ENCODE peak calls at places on chromosome 19, in seven cellular contexts. A is SJCRH30, Y is thoracic aorta, F is ovary, H is pancreas, O is trophoblast cell, R is A549. P is an unnamed sample.
A peak's percentile ranks its signal among the peaks of the same experiment; 100 is the strongest.

GRCh38 chr19:47179643-47180310 is 49.1 kb downstream of the SAE1 start:
- DNase-seq in A (no peak), Y (no peak), F (no peak), H (no peak), O (no peak), R (no peak), P (no peak)

GRCh38 chr19:54928299-54928698 is 19.0 kb downstream of the NLRP7 start:
- DNase-seq in A (peak; percentile 9), Y (no peak), F (no peak), H (no peak), O (no peak), R (no peak), P (no peak)

GRCh38 chr19:58558066-58558622 is at the start of gene UBE2M:
- DNase-seq in A (peak; percentile 48), Y (no peak), F (peak; percentile 83), H (peak; percentile 69), O (peak; percentile 59), R (no peak), P (peak; percentile 63)

GRCh38 chr19:55441319-55441691 is 1.8 kb downstream of the SHISA7 start:
- DNase-seq in A (no peak), Y (no peak), F (no peak), H (no peak), O (no peak), R (no peak), P (peak; percentile 53)

GRCh38 chr19:52351512-52351911 is 15.5 kb downstream of the ZNF610 start:
- DNase-seq in A (peak; percentile 14), Y (no peak), F (no peak), H (no peak), O (no peak), R (no peak), P (peak; percentile 66)

GRCh38 chr19:40623403-40624239 is 22.5 kb downstream of the LTBP4 start:
- DNase-seq in A (peak; percentile 43), Y (no peak), F (no peak), H (peak; percentile 16), O (peak; percentile 80), R (peak; percentile 90), P (peak; percentile 57)

GRCh38 chr19:19460761-19461265 is 54.5 kb downstream of the TSSK6 start:
- DNase-seq in A (no peak), Y (no peak), F (peak; percentile 57), H (no peak), O (peak; percentile 12), R (no peak), P (peak; percentile 28)

GRCh38 chr19:10808937-10809655 is 26.9 kb downstream of the TMED1 start:
- DNase-seq in A (no peak), Y (no peak), F (no peak), H (no peak), O (no peak), R (no peak), P (no peak)

GRCh38 chr19:543912-544608 is at the start of gene GZMM:
- DNase-seq in A (no peak), Y (no peak), F (no peak), H (no peak), O (no peak), R (no peak), P (no peak)

GRCh38 chr19:4548238-4548584 is 8.4 kb upstream of the LRG1 start:
- DNase-seq in A (no peak), Y (no peak), F (no peak), H (no peak), O (no peak), R (no peak), P (no peak)

GRCh38 chr19:4388171-4389063 is 11.9 kb downstream of the SH3GL1 start:
- DNase-seq in A (no peak), Y (no peak), F (no peak), H (peak; percentile 21), O (peak; percentile 73), R (no peak), P (no peak)

DNA sequence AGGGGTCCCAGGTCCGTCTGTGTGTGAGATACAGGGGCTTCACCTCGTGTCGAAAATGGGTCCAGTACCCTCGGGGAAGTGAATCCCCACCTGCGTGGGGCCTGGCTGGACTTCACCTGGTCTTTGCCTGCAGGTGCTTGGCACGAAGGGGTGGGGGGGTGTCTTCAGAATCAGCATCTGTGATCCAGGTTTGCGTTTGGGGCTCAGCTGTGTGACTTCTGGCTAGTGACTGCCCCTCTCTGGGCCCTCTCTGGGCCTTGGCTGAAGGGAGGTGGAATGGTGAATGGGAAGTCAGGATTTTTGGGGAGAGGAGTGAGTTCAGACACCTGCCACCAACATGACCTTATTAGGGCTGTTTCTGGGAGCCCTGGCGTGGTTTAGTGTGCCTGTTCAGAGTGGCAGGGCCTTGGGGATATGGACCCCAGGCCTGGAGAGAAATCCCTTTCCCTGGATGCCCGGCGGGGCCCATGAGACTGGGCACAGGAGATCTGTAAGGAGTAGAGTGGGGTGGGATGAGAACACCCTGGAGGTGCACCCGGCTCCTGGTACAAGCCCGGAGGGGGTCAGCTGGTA is 2.7 kb downstream of the CELF5 start:
- DNase-seq in A (no peak), Y (no peak), F (no peak), H (no peak), O (no peak), R (no peak), P (no peak)
- H3K4me3 ChIP-seq in A (no peak overlapping the region), Y (no peak overlapping the region), F (no peak overlapping the region), H (no peak overlapping the region), O (no peak overlapping the region), R (no peak overlapping the region), P (no peak overlapping the region)

GRCh38 chr19:14030997-14031718 is 404 bp upstream of the IL27RA start:
- DNase-seq in A (no peak), Y (no peak), F (no peak), H (no peak), O (no peak), R (no peak), P (no peak)
- H3K27ac ChIP-seq in A (no peak overlapping the region), Y (no peak overlapping the region), F (no peak overlapping the region), H (peak overlapping the region; percentile 59), O (no peak overlapping the region), R (peak overlapping the region; percentile 88), P (no peak overlapping the region)

DNA sequence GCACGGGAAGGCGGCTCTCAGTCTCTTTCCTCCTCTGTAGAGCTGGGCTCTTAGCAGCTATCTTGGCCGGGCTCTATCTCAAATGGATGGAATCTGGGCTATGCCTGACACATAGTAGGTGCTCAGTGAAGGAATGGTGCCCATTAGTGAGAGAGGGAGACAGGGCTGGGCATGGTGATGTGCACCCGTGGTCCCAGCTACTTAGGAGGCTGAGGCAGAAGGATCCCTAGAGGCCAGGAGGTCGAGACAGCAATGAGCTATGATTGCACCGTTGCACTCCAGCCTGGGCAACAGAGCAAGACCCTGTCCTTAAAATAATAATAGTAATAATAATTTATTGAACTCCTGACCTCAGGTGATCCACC is 14.7 kb downstream of the KLF2 start:
- DNase-seq in A (no peak), Y (no peak), F (no peak), H (no peak), O (no peak), R (no peak), P (no peak)
- H3K4me3 ChIP-seq in A (no peak overlapping the region), Y (peak overlapping the region; percentile 40), F (no peak overlapping the region), H (no peak overlapping the region), O (no peak overlapping the region), R (no peak overlapping the region), P (no peak overlapping the region)

DNA sequence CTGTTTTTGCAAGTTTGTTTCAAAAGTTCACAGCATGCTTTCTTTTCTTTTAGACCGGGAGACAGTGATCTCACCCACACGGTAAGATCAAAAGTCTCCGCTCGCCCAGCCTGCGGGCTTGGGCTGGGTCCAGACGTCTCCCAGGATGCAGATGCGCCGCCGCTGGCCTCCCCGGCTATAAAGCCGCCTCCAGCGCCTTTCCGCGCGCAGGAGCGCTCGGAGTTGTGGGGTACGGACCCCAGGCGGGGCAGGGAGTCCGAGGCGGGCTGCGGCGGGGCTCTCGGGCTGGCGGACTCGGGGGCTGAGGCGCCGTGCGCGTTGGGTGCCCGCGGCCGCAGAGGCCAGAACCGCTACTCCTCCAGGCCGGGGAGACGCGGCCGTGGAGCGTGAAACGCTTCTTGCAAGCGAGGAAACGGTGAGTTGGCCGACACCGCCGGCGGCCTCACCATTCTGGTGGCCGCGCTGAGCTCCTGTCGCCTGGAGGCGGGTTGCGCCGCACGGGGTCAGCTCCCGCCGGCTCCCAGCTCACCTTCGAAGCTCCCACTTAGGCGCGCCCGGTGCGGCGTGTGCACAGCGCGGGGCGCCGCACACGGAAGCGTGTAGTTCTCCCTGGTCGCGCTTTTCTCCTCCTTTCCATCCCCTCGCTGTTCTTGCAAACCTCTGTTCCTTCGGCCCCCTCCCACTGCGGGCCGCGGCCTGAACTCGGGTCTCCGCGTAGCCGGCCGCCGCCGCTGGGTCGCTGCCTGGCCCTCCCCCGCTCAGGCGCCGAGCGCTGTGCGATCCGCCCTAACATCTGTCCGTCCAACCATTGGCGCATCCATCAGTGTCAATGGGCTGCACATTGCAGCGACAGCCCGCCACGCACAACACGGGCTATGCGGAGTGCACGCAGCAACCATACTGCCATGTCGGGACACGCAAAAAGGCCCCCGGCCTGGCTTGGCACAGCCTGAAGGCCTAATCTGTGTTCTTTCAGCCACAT is 2.3 kb upstream of the TSHZ3 start:
- DNase-seq in A (peak; percentile 77), Y (no peak), F (peak; percentile 79), H (peak; percentile 22), O (peak; percentile 72), R (peak; percentile 46), P (peak; percentile 19)
- H3K27ac ChIP-seq in A (peak overlapping the region; percentile 91), Y (peak overlapping the region; percentile 43), F (peak overlapping the region; percentile 95), H (no peak overlapping the region), O (peak overlapping the region; percentile 13), R (peak overlapping the region; percentile 85), P (no peak overlapping the region)

GRCh38 chr19:39284032-39284431 is 12.2 kb upstream of the IFNL1 start:
- DNase-seq in A (no peak), Y (no peak), F (no peak), H (no peak), O (no peak), R (no peak), P (no peak)

GRCh38 chr19:39277598-39277997 is 9.4 kb downstream of the IFNL2 start:
- DNase-seq in A (no peak), Y (no peak), F (no peak), H (no peak), O (peak; percentile 70), R (no peak), P (no peak)

GRCh38 chr19:39276740-39277139 is 8.5 kb downstream of the IFNL2 start:
- DNase-seq in A (no peak), Y (no peak), F (no peak), H (no peak), O (no peak), R (no peak), P (no peak)

GRCh38 chr19:39282021-39282420 is 13.8 kb downstream of the IFNL2 start:
- DNase-seq in A (no peak), Y (no peak), F (no peak), H (no peak), O (no peak), R (no peak), P (no peak)
- H3K4me3 ChIP-seq in A (no peak overlapping the region), Y (no peak overlapping the region), F (no peak overlapping the region), H (no peak overlapping the region), O (no peak overlapping the region), R (no peak overlapping the region), P (no peak overlapping the region)

P was measured in WERI-Rb-1.